ENCODE peak calls at places on chromosomes 13 and 19, in four cellular contexts. One of them, this sample, is unnamed.

GRCh38 chr19:16040642-16041041 is 35.7 kb upstream of the TPM4 start:
- DNase-seq in H1: no peak
- DNase-seq in GM12878: no peak
- DNase-seq in HepG2: peak; percentile 49
- DNase-seq in this sample: no peak

GRCh38 chr19:52898101-52898500 is 666 bp upstream of the ZNF320 start:
- DNase-seq in H1: no peak
- DNase-seq in GM12878: no peak
- DNase-seq in HepG2: no peak
- DNase-seq in this sample: no peak

GRCh38 chr19:6424190-6424938 is at the start of gene KHSRP:
- DNase-seq in H1: no peak
- DNase-seq in GM12878: no peak
- DNase-seq in HepG2: no peak
- DNase-seq in this sample: no peak

GRCh38 chr19:1407662-1408299 is 395 bp downstream of the DAZAP1 start:
- DNase-seq in H1: no peak
- DNase-seq in GM12878: no peak
- DNase-seq in HepG2: no peak
- DNase-seq in this sample: no peak

GRCh38 chr19:43504426-43505185 is at the start of gene PHLDB3:
- DNase-seq in H1: no peak
- DNase-seq in GM12878: no peak
- DNase-seq in HepG2: peak; percentile 38
- DNase-seq in this sample: no peak

GRCh38 chr19:23093832-23094231 is 23.0 kb upstream of the ZNF730 start:
- DNase-seq in H1: peak; percentile 17
- DNase-seq in GM12878: no peak
- DNase-seq in HepG2: no peak
- DNase-seq in this sample: no peak

GRCh38 chr19:55069137-55069858 is 6.3 kb upstream of the RDH13 start:
- DNase-seq in H1: no peak
- DNase-seq in GM12878: no peak
- DNase-seq in HepG2: no peak
- DNase-seq in this sample: no peak

GRCh38 chr13:51180853-51181511 is 41.2 kb upstream of the FAM124A start:
- DNase-seq in H1: no peak
- DNase-seq in GM12878: no peak
- DNase-seq in HepG2: no peak
- DNase-seq in this sample: no peak

GRCh38 chr13:45538382-45538781 is 73.6 kb downstream of the COG3 start:
- DNase-seq in H1: no peak
- DNase-seq in GM12878: no peak
- DNase-seq in HepG2: no peak
- DNase-seq in this sample: no peak

GRCh38 chr13:65912516-65912915 is 1317.6 kb downstream of the PCDH9 start:
- DNase-seq in H1: no peak
- DNase-seq in GM12878: no peak
- DNase-seq in HepG2: no peak
- DNase-seq in this sample: no peak

DNA sequence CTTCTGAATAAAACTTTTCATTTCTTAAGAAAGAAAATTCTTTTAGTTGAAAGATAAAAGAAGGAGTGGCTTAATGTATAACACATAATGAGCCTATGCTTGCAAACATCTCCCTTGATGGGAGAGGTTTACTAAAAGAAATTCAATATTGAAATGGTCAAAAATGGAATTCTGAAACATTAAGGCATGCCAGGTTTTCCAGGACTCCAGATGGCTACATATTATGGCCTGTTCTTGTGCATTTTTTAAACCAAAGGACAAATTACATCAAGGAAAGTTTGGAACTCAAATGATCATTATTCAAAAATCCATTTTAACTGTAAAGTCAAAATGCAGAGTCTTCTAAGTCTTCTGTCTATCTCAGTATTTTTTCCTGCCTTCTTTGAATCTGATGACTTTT is 19.1 kb upstream of the CYSLTR2 start:
- DNase-seq in H1: no peak
- DNase-seq in GM12878: no peak
- DNase-seq in HepG2: no peak
- DNase-seq in this sample: no peak
- TF ChIP-seq SUZ12 in H1: no peak
- TF ChIP-seq SUZ12 in GM12878: no peak
- TF ChIP-seq SUZ12 in HepG2: no peak
- TF ChIP-seq SUZ12 in this sample: no peak

GRCh38 chr13:86633346-86633745 is 834.1 kb upstream of the SLITRK6 start:
- DNase-seq in H1: no peak
- DNase-seq in GM12878: no peak
- DNase-seq in HepG2: no peak
- DNase-seq in this sample: no peak
- H3K4me1 ChIP-seq in H1: no peaks in the 10 kb centered on the region
- H3K4me1 ChIP-seq in GM12878: no peaks in the 10 kb centered on the region
- H3K4me1 ChIP-seq in HepG2: no peaks in the 10 kb centered on the region
- H3K4me1 ChIP-seq in this sample: no peaks in the 10 kb centered on the region

GRCh38 chr19:8387688-8388611 is 2.2 kb upstream of the RAB11B start:
- DNase-seq in H1: no peak
- DNase-seq in GM12878: no peak
- DNase-seq in HepG2: peak; percentile 97
- DNase-seq in this sample: no peak
- TF ChIP-seq SUZ12 in H1: no peak
- TF ChIP-seq SUZ12 in GM12878: no peak
- TF ChIP-seq SUZ12 in HepG2: no peak
- TF ChIP-seq SUZ12 in this sample: no peak

GRCh38 chr13:110554227-110554836 is 7.2 kb downstream of the RAB20 start:
- DNase-seq in H1: no peak
- DNase-seq in GM12878: no peak
- DNase-seq in HepG2: no peak
- DNase-seq in this sample: no peak

GRCh38 chr13:110552767-110553166 is 8.8 kb downstream of the RAB20 start:
- DNase-seq in H1: no peak
- DNase-seq in GM12878: no peak
- DNase-seq in HepG2: no peak
- DNase-seq in this sample: no peak

GRCh38 chr13:110554946-110555345 is 6.6 kb downstream of the RAB20 start:
- DNase-seq in H1: no peak
- DNase-seq in GM12878: no peak
- DNase-seq in HepG2: no peak
- DNase-seq in this sample: no peak

GRCh38 chr13:110551284-110551683 is 10.2 kb downstream of the RAB20 start:
- DNase-seq in H1: no peak
- DNase-seq in GM12878: no peak
- DNase-seq in HepG2: no peak
- DNase-seq in this sample: no peak

GRCh38 chr13:110553417-110553816 is 8.1 kb downstream of the RAB20 start:
- DNase-seq in H1: no peak
- DNase-seq in GM12878: no peak
- DNase-seq in HepG2: peak; percentile 25
- DNase-seq in this sample: no peak
- H3K4me1 ChIP-seq in H1: peaks cover 5% of the 10 kb centered on the region
- H3K4me1 ChIP-seq in GM12878: no peaks in the 10 kb centered on the region
- H3K4me1 ChIP-seq in HepG2: peaks cover 76% of the 10 kb centered on the region
- H3K4me1 ChIP-seq in this sample: peaks cover 3% of the 10 kb centered on the region

DNA sequence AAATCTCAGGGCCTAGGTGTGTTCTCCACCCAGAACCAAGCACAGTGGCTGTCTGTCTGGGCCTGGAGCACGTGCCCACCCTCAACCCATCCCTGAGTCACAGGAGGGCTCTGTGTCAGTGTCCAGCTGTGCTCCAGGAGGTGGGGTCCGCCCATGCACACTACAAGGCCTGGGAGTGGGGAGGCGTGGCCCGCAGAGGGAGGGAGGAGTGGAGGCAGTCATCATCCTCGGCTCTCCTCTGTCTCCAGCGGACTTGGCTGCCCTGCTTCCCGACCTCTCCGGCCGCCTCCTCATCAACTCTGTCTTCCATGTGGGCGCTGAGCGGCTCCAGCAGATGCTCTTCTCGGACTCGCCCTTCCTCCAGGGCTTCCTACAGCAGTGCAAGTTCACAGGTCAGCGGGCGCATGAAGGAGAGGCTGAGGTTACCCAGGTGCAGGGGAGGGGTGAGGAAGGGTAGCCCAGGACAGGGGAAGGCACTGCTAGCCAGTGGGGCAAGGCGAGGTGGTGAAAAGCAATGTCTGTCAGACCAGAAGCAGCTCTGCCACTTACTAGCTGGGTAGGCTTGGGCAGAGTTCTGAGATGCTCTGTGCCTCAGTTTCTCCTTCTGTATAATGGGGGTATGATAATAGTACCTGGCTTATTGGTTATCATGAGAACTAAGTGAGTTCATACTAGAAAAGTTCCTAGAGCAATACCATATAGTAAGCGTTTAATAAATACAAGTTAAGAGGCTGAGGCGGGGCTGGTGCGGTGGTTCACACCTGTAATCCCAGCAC is 14.5 kb upstream of the SCN1B start:
- DNase-seq in H1: no peak
- DNase-seq in GM12878: no peak
- DNase-seq in HepG2: no peak
- DNase-seq in this sample: no peak
- TF ChIP-seq SUZ12 in H1: no peak
- TF ChIP-seq SUZ12 in GM12878: no peak
- TF ChIP-seq SUZ12 in HepG2: no peak
- TF ChIP-seq SUZ12 in this sample: no peak

DNA sequence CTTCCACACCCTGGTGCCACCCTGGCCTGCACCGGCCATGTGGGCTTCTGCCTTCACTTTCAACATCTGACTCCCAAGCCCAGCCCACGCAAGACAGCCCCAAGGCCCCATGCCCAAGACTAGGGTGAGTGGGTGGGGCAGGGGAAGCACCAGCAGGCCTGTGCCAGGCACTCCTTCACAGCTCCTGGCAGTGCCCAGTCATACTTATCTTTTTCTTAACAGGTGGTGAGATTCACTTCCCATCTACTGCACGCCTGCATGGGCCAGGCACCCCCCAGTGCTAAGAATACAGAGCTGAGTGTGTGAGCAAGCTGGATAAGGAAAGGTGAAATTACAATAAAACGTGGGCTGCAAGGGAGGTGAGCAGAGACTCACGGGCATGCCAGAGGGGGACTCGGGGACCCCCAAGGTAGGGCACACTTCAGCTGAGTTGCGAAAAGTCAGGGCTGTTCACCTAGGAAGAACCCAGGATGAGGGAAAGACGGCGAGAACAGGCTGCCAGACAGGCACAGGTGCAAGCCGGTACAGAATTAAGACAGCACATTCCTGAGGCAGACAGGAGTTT is 55.6 kb downstream of the COL4A1 start:
- DNase-seq in H1: no peak
- DNase-seq in GM12878: no peak
- DNase-seq in HepG2: no peak
- DNase-seq in this sample: no peak
- H3K4me1 ChIP-seq in H1: no peaks in the 10 kb centered on the region
- H3K4me1 ChIP-seq in GM12878: no peaks in the 10 kb centered on the region
- H3K4me1 ChIP-seq in HepG2: no peaks in the 10 kb centered on the region
- H3K4me1 ChIP-seq in this sample: no peaks in the 10 kb centered on the region

GRCh38 chr13:80923907-80924306 is 583.0 kb upstream of the SPRY2 start:
- DNase-seq in H1: no peak
- DNase-seq in GM12878: no peak
- DNase-seq in HepG2: no peak
- DNase-seq in this sample: no peak
- TF ChIP-seq SUZ12 in H1: no peak
- TF ChIP-seq SUZ12 in GM12878: no peak
- TF ChIP-seq SUZ12 in HepG2: no peak
- TF ChIP-seq SUZ12 in this sample: no peak